ENCODE peak calls at places on chromosomes 16 and 17, in six cellular contexts. W is psoas muscle, N is fibroblast of lung, E is cardiac muscle cell, J is right lobe of liver, D is heart right ventricle. M is an unnamed sample.

GRCh38 chr17:64707077-64707591 is 45.0 kb upstream of the SMURF2 start:
- DNase-seq in N (peak; percentile 100), E (peak; percentile 21), W (peak; percentile 94), D (peak; percentile 93), J (peak; percentile 78), M (peak; percentile 99)

GRCh38 chr17:44384823-44385286 is 4.6 kb downstream of the ITGA2B start:
- DNase-seq in J (no peak), N (no peak), E (peak; percentile 23), D (no peak), W (no peak), M (no peak)

GRCh38 chr17:31549121-31549524 is 157.6 kb downstream of the RAB11FIP4 start:
- DNase-seq in W (no peak), N (no peak), E (peak; percentile 41), D (no peak), J (no peak), M (no peak)

GRCh38 chr16:63613701-63614100 is 1508.2 kb downstream of the CDH11 start:
- DNase-seq in J (no peak), W (no peak), N (peak; percentile 54), E (no peak), D (no peak), M (peak; percentile 3)

GRCh38 chr16:15610369-15610871 is 32.5 kb downstream of the MARF1 start:
- DNase-seq in E (no peak), D (no peak), J (peak; percentile 53), N (peak; percentile 82), W (no peak), M (peak; percentile 47)

GRCh38 chr17:79563237-79564013 is 47.4 kb downstream of the RBFOX3 start:
- DNase-seq in D (no peak), W (no peak), J (no peak), N (peak; percentile 15), E (no peak), M (no peak)

GRCh38 chr17:40664582-40665333 is at the start of gene KRT222:
- DNase-seq in E (peak; percentile 5), J (no peak), N (no peak), D (no peak), W (no peak), M (no peak)

GRCh38 chr17:48429156-48429555 is 858 bp downstream of the SKAP1 start:
- DNase-seq in D (no peak), E (no peak), J (no peak), W (no peak), N (no peak), M (no peak)

GRCh38 chr17:40362696-40363479 is 1.6 kb downstream of the GJD3 start:
- DNase-seq in N (peak; percentile 72), W (peak; percentile 70), D (peak; percentile 54), J (peak; percentile 82), E (peak; percentile 89), M (peak; percentile 64)

GRCh38 chr17:45228121-45228941 is 6.6 kb downstream of the FMNL1 start:
- DNase-seq in N (no peak), E (no peak), D (no peak), J (peak; percentile 50), W (no peak), M (no peak)

GRCh38 chr16:81939164-81940067 is 71.9 kb downstream of the SDR42E1 start:
- DNase-seq in N (no peak), D (no peak), E (no peak), J (no peak), W (no peak), M (no peak)

GRCh38 chr16:54345231-54345630 is 58.6 kb upstream of the IRX3 start:
- DNase-seq in E (no peak), J (no peak), D (no peak), N (no peak), W (no peak), M (no peak)

GRCh38 chr16:68444058-68444657 is 4.2 kb downstream of the SMPD3 start:
- DNase-seq in J (peak; percentile 54), E (peak; percentile 85), N (peak; percentile 29), W (no peak), D (peak; percentile 36), M (peak; percentile 20)

GRCh38 chr16:8063151-8063550 is 527.2 kb downstream of the TMEM114 start:
- DNase-seq in N (no peak), D (no peak), E (no peak), J (no peak), W (no peak), M (no peak)

GRCh38 chr16:28874406-28874805 is 3.9 kb upstream of the ATP2A1 start:
- DNase-seq in E (no peak), D (no peak), J (no peak), N (no peak), W (no peak), M (no peak)

GRCh38 chr16:4534151-4534790 is 4.3 kb downstream of the CDIP1 start:
- DNase-seq in J (no peak), N (no peak), E (no peak), D (no peak), W (no peak), M (no peak)

GRCh38 chr17:21034350-21035235 is 8.2 kb downstream of the USP22 start:
- DNase-seq in N (peak; percentile 38), D (no peak), J (no peak), W (peak; percentile 65), E (no peak), M (no peak)

GRCh38 chr16:3295783-3296182 is 9.4 kb downstream of the TIGD7 start:
- DNase-seq in E (no peak), D (no peak), J (no peak), W (no peak), N (no peak), M (no peak)
- H3K36me3 ChIP-seq in E (peaks cover 5% of the 10 kb centered on the region), D (peaks cover 37% of the 10 kb centered on the region), J (no peaks in the 10 kb centered on the region), W (peaks cover 11% of the 10 kb centered on the region), N (peaks cover 8% of the 10 kb centered on the region), M (peaks cover 34% of the 10 kb centered on the region)

GRCh38 chr16:85905110-85906095 is 6.4 kb downstream of the IRF8 start:
- DNase-seq in D (no peak), J (no peak), N (no peak), E (no peak), W (no peak), M (no peak)
- TF ChIP-seq CTCF in D (no peak), J (no peak), N (no peak), E (no peak), W (no peak), M (no peak)

DNA sequence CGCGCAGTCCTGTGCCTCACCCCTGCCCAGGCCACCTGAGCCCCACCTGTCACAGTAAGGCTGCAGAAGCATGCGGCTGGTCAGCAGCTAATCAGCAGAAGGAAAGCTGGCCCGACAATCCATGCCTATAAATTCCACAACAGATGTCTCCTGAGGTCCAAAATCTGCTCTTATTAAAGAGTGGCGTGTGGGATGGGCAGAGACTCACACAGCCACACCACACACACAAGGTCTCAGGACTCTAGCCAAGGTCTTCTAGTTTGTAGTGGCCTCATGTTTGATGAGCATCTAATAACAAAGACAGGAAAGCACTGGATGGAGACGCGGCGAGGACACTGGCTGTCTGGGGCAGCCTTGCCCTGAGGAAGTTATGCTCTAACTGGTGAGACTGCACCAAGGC is 55.9 kb downstream of the ANKRD11 start:
- DNase-seq in D (no peak), W (no peak), N (no peak), J (no peak), E (no peak), M (no peak)
- H3K36me3 ChIP-seq in D (no peaks in the 10 kb centered on the region), W (no peaks in the 10 kb centered on the region), N (no peaks in the 10 kb centered on the region), J (no peaks in the 10 kb centered on the region), E (no peaks in the 10 kb centered on the region), M (peaks cover 3% of the 10 kb centered on the region)

DNA sequence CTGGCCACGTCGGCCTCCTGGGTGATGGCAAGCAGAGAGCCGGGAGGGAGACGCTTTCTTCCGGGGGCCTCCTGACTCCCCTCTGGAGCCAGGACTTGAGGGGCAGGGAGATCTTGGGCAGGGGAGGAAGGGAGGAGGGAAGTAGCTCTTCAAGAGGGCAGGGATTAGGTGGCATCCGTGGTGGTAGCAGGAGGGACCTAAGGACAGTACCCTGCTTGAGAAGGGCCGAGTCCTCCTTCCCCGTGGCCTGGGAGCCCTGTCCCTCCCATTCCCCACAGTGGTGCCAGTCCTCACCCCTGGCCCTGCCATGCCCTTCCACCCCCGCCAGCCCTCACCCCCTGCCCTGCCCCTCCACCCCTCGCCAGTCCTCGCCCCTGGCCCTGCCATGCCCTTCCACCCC is 12.6 kb downstream of the TAX1BP3 start:
- DNase-seq in W (no peak), E (no peak), N (no peak), D (no peak), J (no peak), M (no peak)
- TF ChIP-seq CTCF in W (no peak), E (no peak), N (no peak), D (no peak), J (no peak), M (no peak)

M was measured in brain microvascular endothelial cell.